ENCODE peak calls at places on chromosome 3, in five cellular contexts. Y, F, Z, L and T are unnamed samples.

GRCh38 chr3:61563614-61564404 is 2.4 kb downstream of the PTPRG start:
- DNase-seq in Y (no peak), F (no peak), Z (no peak), L (no peak), T (no peak)

GRCh38 chr3:89380006-89380405 is 272.6 kb downstream of the EPHA3 start:
- DNase-seq in Y (no peak), F (no peak), Z (peak), L (no peak), T (peak)

GRCh38 chr3:104825116-104825515 is 541.6 kb upstream of the ALCAM start:
- DNase-seq in Y (no peak), F (no peak), Z (no peak), L (no peak), T (no peak)

GRCh38 chr3:16350041-16350952 is 85.3 kb downstream of the OXNAD1 start:
- DNase-seq in Y (no peak), F (no peak), Z (peak), L (no peak), T (peak)

GRCh38 chr3:72255736-72256559 is 471.0 kb upstream of the PROK2 start:
- DNase-seq in Y (peak), F (no peak), Z (peak), L (peak), T (peak)

GRCh38 chr3:10581251-10581650 is 75.9 kb upstream of the ATP2B2 start:
- DNase-seq in Y (no peak), F (no peak), Z (peak), L (no peak), T (no peak)

GRCh38 chr3:141795311-141795710 is 32.1 kb downstream of the GRK7 start:
- DNase-seq in Y (no peak), F (no peak), Z (no peak), L (no peak), T (no peak)

GRCh38 chr3:140204271-140204984 is 269.4 kb downstream of the CLSTN2 start:
- DNase-seq in Y (no peak), F (no peak), Z (no peak), L (no peak), T (no peak)

GRCh38 chr3:147411235-147411607 is 2.1 kb downstream of the ZIC1 start:
- DNase-seq in Y (no peak), F (no peak), Z (peak), L (no peak), T (no peak)

GRCh38 chr3:11627612-11628011 is 16.1 kb downstream of the VGLL4 start:
- DNase-seq in Y (no peak), F (no peak), Z (no peak), L (no peak), T (no peak)

GRCh38 chr3:38168151-38168987 is 3.0 kb downstream of the OXSR1 start:
- DNase-seq in Y (no peak), F (no peak), Z (peak), L (no peak), T (peak)

GRCh38 chr3:156614642-156615511 is 59.5 kb upstream of the TIPARP start:
- DNase-seq in Y (no peak), F (no peak), Z (no peak), L (no peak), T (no peak)

GRCh38 chr3:188947401-188947982 is 224.3 kb upstream of the TPRG1 start:
- DNase-seq in Y (peak), F (peak), Z (peak), L (peak), T (peak)

GRCh38 chr3:16088496-16088895 is 86.0 kb upstream of the GALNT15 start:
- DNase-seq in Y (no peak), F (no peak), Z (no peak), L (no peak), T (no peak)

GRCh38 chr3:55416381-55416821 is 70.7 kb downstream of the WNT5A start:
- DNase-seq in Y (no peak), F (no peak), Z (peak), L (no peak), T (peak)

GRCh38 chr3:52237006-52237658 is 1.8 kb downstream of the TWF2 start:
- DNase-seq in Y (no peak), F (no peak), Z (no peak), L (no peak), T (no peak)

GRCh38 chr3:115415246-115415645 is 208.1 kb upstream of the GAP43 start:
- DNase-seq in Y (peak), F (no peak), Z (no peak), L (no peak), T (no peak)

GRCh38 chr3:179421500-179421899 is 29.8 kb downstream of the GNB4 start:
- DNase-seq in Y (peak), F (no peak), Z (peak), L (peak), T (peak)

GRCh38 chr3:39892068-39892467 is 82.7 kb downstream of the MYRIP start:
- DNase-seq in Y (no peak), F (no peak), Z (no peak), L (no peak), T (no peak)
- H3K4me3 ChIP-seq in Y (no peak), F (no peak), Z (no peak), L (no peak), T (no peak)

GRCh38 chr3:46025139-46025538 is 2.1 kb downstream of the XCR1 start:
- DNase-seq in Y (no peak), F (no peak), Z (no peak), L (no peak), T (no peak)
- TF ChIP-seq CTCF in Y (no peak), F (no peak), Z (no peak), L (no peak), T (no peak)

DNA sequence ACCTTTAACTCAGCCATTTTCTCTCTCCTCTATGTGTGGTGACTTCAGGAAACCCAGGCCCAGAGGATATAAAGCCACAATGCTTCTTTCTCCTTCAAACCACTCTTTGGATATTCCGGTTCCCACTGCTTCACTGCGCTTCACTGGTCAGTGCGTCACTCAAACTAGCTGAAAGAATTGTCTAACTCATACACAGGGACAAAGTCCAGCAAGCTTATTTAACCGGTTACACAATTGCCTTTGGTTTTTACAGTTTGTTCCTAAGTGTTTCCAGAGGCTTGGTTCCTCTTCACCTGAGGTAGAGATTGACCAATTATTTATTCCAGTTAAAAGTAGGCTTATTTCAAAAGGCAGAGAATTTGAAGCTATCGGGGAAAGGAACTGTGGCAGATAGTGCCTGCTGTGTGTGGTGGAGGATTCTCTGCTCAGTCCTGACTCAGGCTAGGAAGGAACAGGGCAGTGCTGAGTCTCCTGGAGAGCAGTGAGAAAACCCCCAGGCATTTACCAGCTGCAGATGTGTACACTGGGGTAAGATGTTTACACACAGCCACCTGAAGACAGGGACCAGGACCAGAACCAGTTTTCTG is at the start of gene HGD:
- DNase-seq in Y (no peak), F (peak), Z (no peak), L (no peak), T (no peak)
- H3K4me3 ChIP-seq in Y (no peak), F (peak), Z (no peak), L (no peak), T (no peak)

DNA sequence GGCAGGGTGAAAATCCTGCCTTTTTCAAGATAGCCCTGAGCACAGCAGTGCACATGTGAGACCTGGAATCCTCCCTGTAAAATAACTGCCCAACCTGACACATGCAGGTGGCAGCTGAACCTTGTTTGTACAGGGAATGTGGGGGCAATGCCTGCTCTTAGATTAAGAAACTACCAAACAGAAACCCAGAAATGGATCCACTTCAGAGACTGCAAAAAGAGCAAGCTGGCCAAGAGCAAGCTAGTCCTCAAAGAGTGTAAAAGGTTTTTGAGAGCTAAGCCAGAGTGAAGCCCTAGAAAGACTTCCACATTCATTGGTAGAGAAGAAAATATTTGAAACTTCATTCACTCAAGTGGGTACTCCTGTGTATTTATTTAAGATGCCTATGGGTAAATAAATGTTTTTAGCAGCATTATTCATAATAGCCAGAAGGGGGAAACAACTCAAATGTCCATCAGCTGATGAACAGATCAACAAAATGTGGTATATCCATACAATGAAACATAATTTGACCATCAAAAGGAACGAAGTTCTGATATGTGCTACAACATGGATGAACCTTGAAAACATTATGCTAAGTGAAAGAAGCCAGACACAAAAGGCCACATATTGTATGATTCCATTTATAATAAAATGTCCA is 96.0 kb upstream of the TSC22D2 start:
- DNase-seq in Y (no peak), F (no peak), Z (no peak), L (no peak), T (no peak)
- TF ChIP-seq CTCF in Y (no peak), F (no peak), Z (no peak), L (no peak), T (no peak)

DNA sequence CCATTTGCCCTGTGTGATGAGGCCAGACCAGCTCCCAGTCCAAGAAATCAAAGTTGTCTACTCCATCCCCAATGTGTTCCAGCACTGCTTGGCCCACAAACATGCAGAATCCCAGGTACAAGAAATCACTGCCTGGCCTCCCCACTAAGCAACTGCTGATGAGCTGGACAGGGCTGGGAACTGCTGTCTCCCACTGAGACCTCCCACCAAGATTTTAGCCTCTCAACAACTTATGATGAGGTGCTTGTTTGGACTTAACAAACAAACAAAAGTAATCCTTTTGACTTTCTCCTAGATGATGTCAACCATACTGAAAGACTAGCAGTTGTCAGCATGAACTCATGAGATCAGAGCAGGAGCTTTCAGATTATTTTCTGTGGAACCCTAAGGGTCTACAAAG is 260.1 kb upstream of the UBE2E2 start:
- DNase-seq in Y (no peak), F (no peak), Z (no peak), L (no peak), T (no peak)
- H3K4me3 ChIP-seq in Y (no peak), F (no peak), Z (no peak), L (no peak), T (no peak)